ENCODE peak calls at places on chromosomes 11 and 22, in seven cellular contexts. V is epithelial cell of proximal tubule; Q is transverse colon; J is CD8-positive, alpha-beta memory T cell; K is foreskin fibroblast; M is body of pancreas; Z is dorsolateral prefrontal cortex. D is an unnamed sample.

GRCh38 chr11:115652501-115652900 is 148.3 kb upstream of the CADM1 start:
- DNase-seq in V (no peak), Q (no peak), J (no peak), K (no peak), M (no peak), Z (no peak), D (no peak)

GRCh38 chr22:46011627-46012181 is 34.7 kb upstream of the WNT7B start:
- DNase-seq in V (no peak), Q (no peak), J (no peak), K (no peak), M (no peak), Z (peak), D (peak)

GRCh38 chr11:33753304-33753703 is 17.1 kb upstream of the CD59 start:
- DNase-seq in V (no peak), Q (no peak), J (no peak), K (peak), M (no peak), Z (no peak), D (no peak)

GRCh38 chr11:65394125-65394536 is 7.7 kb downstream of the FRMD8 start:
- DNase-seq in V (no peak), Q (no peak), J (no peak), K (no peak), M (no peak), Z (no peak), D (no peak)

GRCh38 chr11:8365542-8365941 is 101.9 kb upstream of the LMO1 start:
- DNase-seq in V (no peak), Q (no peak), J (no peak), K (no peak), M (no peak), Z (no peak), D (no peak)

GRCh38 chr22:29744902-29745301 is 21.9 kb downstream of the ZMAT5 start:
- DNase-seq in V (no peak), Q (peak), J (no peak), K (peak), M (peak), Z (no peak), D (no peak)

GRCh38 chr22:19058713-19059451 is 63.3 kb downstream of the DGCR2 start:
- DNase-seq in V (no peak), Q (no peak), J (no peak), K (no peak), M (no peak), Z (no peak), D (no peak)

GRCh38 chr11:124865181-124865901 is at the start of gene ROBO3:
- DNase-seq in V (no peak), Q (no peak), J (no peak), K (no peak), M (no peak), Z (no peak), D (no peak)

GRCh38 chr11:57527056-57527631 is 3.4 kb downstream of the TIMM10 start:
- DNase-seq in V (no peak), Q (peak), J (peak), K (peak), M (peak), Z (peak), D (peak)

GRCh38 chr11:18721576-18722292 is 4.3 kb downstream of the IGSF22 start:
- DNase-seq in V (no peak), Q (peak), J (peak), K (peak), M (peak), Z (no peak), D (peak)

GRCh38 chr22:17563936-17564391 is 666 bp downstream of the SLC25A18 start:
- DNase-seq in V (no peak), Q (peak), J (no peak), K (peak), M (peak), Z (no peak), D (no peak)

DNA sequence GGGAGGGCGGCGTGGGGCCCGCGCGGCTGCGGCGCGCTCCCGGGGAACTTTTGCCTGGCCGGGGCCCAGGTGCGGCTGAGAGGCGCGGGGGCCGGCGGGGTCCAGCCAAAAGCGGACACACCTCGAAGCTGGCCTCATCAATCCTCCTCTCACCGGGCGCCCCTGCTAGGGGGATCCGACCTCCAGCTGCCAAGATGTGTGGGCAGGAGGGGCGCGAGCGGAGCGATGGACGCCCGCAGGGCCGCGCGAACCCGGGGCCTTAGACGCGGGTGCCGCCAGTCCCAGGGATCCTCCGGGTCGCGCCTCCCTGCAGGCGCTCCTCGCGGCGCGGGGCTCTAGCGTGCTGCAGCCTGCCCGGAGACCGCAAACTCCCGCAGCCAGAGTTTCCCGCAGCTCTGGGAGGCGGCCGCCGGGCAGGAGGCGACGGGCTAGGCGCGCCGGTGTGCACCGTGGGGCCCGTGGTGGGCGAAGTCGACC is 785 bp downstream of the IGSF9B start:
- DNase-seq in V (no peak), Q (no peak), J (no peak), K (no peak), M (no peak), Z (no peak), D (no peak)
- H3K4me3 ChIP-seq in V (peak), Q (peak), J (no peak), K (no peak), M (peak), Z (peak), D (peak)

DNA sequence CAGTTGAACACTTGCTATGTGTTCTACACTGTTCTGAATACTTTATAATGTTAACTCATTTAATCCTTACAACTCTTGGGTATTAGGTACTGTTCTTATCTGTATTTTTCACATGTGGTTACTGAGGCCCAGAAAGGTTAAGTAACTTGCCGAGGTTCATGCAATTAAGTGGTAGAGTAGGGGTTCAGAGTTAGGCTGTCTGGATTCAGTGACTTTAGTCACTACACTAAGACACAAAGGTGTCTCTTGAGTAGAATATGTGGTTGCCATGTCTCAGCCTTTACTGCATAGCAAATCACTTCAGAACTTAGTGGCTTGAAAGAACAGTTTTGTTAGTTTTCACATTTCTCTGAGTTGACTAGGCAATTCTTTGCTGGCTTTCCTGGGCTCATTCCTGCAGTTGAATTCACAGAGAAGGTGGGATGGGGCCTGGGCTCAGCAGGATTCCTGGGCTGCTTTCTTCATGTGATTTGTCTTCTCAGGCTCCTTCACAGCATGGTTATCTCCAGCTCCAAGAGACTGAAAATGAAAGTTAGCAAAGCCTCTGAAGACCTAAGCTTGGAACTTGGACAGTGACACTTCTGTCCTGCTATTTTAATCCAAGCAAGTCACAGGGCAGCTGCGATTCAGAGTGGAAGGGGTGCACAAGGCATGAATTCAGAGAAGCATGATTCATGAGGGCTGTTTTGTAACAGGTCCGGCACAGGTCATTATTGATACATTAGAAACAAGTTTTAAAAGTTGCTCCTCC is 68.2 kb downstream of the SPECC1L start:
- DNase-seq in V (no peak), Q (no peak), J (no peak), K (peak), M (no peak), Z (no peak), D (no peak)
- H3K4me3 ChIP-seq in V (no peak), Q (no peak), J (no peak), K (no peak), M (no peak), Z (peak), D (no peak)

DNA sequence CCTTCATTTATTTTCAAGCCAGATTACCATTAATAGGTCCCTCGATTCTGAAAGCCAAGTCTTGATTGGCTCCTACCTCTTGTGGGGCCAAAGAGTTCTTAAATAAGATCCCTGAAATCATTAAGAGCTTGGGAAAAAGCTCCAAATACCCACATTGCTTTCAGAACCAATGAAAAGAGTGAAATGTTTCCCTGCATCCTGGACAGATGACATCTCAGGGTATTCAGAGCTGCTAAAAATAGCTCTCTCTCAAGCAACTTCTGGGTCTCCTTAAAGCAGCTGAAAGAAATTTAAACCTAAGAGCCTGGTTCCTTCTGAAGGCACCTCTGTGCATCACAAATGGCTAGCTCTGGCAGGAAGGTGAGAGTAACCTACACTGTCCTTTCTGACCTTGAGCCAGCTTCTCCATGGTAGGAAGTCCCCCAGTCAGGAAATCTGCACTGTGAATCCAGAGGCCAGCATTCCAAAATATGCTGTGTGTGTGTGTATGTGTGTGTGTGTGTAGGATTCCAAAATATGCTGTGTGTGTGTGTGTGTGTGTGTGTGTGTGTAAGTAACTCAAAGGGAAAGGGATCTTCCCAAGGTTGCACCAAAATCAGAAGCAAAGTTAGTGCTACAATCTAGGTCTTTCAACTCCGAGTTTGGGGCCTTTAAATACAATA is 50.1 kb downstream of the RELT start:
- DNase-seq in V (no peak), Q (no peak), J (no peak), K (no peak), M (no peak), Z (no peak), D (no peak)
- H3K4me3 ChIP-seq in V (no peak), Q (no peak), J (no peak), K (no peak), M (no peak), Z (no peak), D (no peak)

GRCh38 chr22:20259336-20259705 is 8.8 kb downstream of the RTN4R start:
- DNase-seq in V (no peak), Q (no peak), J (no peak), K (no peak), M (no peak), Z (no peak), D (no peak)

GRCh38 chr22:20258584-20259335 is 9.4 kb downstream of the RTN4R start:
- DNase-seq in V (no peak), Q (no peak), J (no peak), K (no peak), M (no peak), Z (no peak), D (no peak)

GRCh38 chr22:20256042-20256441 is 12.1 kb downstream of the RTN4R start:
- DNase-seq in V (no peak), Q (no peak), J (no peak), K (no peak), M (no peak), Z (no peak), D (no peak)

GRCh38 chr22:20256562-20257473 is 11.3 kb downstream of the RTN4R start:
- DNase-seq in V (no peak), Q (no peak), J (no peak), K (no peak), M (no peak), Z (no peak), D (no peak)

DNA sequence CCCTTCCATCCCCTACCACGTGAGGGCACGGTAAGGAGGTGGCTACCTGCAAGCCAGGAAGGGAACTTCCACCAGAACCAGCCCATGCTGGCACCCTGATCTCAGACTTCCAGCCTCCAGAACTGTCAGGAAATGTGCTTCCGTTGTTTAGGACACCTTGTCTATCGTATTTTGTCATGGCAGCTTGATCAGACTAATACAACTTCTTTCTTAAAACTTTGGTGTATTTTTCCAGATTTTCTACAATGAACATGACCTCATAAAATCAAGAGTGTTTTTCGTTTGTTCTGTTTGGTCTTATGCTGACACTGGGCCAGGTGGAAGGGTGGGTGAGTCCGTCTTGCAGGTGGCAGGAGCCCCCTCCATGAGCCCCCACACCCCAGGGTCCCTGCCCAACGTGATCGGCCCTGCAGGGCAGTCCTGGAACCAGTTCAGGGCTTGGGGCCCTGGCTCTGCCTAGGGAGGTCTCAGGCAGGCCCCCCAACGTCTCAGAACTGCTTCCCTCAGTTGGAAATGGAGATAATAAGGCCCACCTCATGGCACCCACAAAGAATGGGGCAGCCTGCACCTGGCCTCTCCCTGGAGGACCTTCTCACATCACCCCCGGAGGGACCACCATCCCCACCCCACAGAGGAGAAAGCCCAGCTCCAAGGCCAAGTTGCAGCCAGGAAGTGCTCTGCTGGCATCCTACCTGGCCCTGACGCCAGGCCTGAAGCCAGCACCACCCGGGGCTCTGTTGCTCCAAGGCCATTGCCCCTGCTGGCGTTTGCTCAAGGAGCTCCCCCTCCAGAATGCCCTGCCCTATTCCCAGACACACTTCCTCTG is 10.4 kb downstream of the RTN4R start:
- DNase-seq in V (no peak), Q (no peak), J (no peak), K (no peak), M (no peak), Z (no peak), D (no peak)
- H3K4me3 ChIP-seq in V (no peak), Q (no peak), J (no peak), K (no peak), M (no peak), Z (no peak), D (no peak)

GRCh38 chr11:12693485-12694181 is 19.4 kb downstream of the TEAD1 start:
- DNase-seq in V (peak), Q (peak), J (no peak), K (peak), M (peak), Z (no peak), D (peak)
- H3K4me3 ChIP-seq in V (peak), Q (peak), J (no peak), K (peak), M (no peak), Z (no peak), D (peak)

DNA sequence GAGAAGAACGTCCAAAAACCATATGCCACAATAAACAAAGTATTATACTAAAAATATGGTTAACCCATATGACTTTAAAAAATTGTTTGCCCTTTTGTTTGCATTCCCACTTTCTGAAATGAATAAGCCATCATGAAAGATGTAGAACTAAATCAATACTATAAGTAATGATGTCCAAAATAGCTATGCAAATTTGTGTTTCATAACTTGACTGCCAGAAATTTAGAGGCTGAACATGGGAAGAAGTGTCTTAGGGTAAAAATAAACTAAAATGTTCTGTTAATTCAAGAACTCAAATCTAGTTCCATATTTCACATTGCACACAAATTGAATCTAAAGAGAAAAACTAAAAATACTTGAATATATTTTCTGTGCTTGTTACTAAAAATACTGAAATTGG is 43.6 kb downstream of the FANCF start:
- DNase-seq in V (no peak), Q (no peak), J (no peak), K (no peak), M (no peak), Z (no peak), D (no peak)
- H3K4me3 ChIP-seq in V (no peak), Q (no peak), J (no peak), K (no peak), M (no peak), Z (no peak), D (no peak)

D was measured in Peyer's patch.